ENCODE peak calls at places on chromosomes 1 and 21, in five cellular contexts. B, A, Y, L and I are unnamed samples.

GRCh38 chr1:178461676-178462075 is 35.1 kb downstream of the CLEC20A start:
- DNase-seq in B (no peak), A (no peak), Y (no peak), L (no peak), I (no peak)

GRCh38 chr1:56830052-56830451 is 10.8 kb upstream of the FYB2 start:
- DNase-seq in B (no peak), A (no peak), Y (no peak), L (no peak), I (peak)

GRCh38 chr1:33296824-33297223 is 24.1 kb downstream of the A3GALT2 start:
- DNase-seq in B (no peak), A (no peak), Y (no peak), L (no peak), I (no peak)

GRCh38 chr1:204207136-204207616 is 6.6 kb downstream of the GOLT1A start:
- DNase-seq in B (peak), A (peak), Y (peak), L (no peak), I (peak)

GRCh38 chr1:96538883-96539282 is 182.7 kb upstream of the PTBP2 start:
- DNase-seq in B (no peak), A (no peak), Y (no peak), L (no peak), I (no peak)

GRCh38 chr1:199079994-199080393 is 441.2 kb downstream of the PTPRC start:
- DNase-seq in B (no peak), A (no peak), Y (no peak), L (no peak), I (no peak)

GRCh38 chr21:37032877-37033471 is 26.5 kb downstream of the RIPPLY3 start:
- DNase-seq in B (no peak), A (no peak), Y (peak), L (no peak), I (no peak)

GRCh38 chr21:41289431-41289830 is 27.2 kb upstream of the FAM3B start:
- DNase-seq in B (peak), A (peak), Y (peak), L (no peak), I (peak)

GRCh38 chr1:21261551-21262281 is 28.5 kb downstream of the ECE1 start:
- DNase-seq in B (no peak), A (no peak), Y (peak), L (no peak), I (peak)

GRCh38 chr1:41420351-41420750 is 59.1 kb downstream of the FOXO6 start:
- DNase-seq in B (no peak), A (no peak), Y (no peak), L (no peak), I (no peak)

GRCh38 chr1:37944091-37944763 is 2.6 kb downstream of the INPP5B start:
- DNase-seq in B (no peak), A (no peak), Y (no peak), L (no peak), I (no peak)

GRCh38 chr1:40640314-40641076 is 25.0 kb downstream of the RIMS3 start:
- DNase-seq in B (no peak), A (no peak), Y (no peak), L (no peak), I (no peak)

GRCh38 chr21:30194701-30195299 is 21.1 kb downstream of the CLDN8 start:
- DNase-seq in B (peak), A (no peak), Y (no peak), L (no peak), I (peak)

GRCh38 chr1:150999051-150999674 is 7.5 kb downstream of the MINDY1 start:
- DNase-seq in B (no peak), A (no peak), Y (no peak), L (no peak), I (peak)

GRCh38 chr1:106439475-106439874 is 617.0 kb upstream of the PRMT6 start:
- DNase-seq in B (no peak), A (no peak), Y (no peak), L (no peak), I (no peak)

GRCh38 chr21:44948426-44949120 is 8.7 kb downstream of the SLX9 start:
- DNase-seq in B (no peak), A (no peak), Y (no peak), L (no peak), I (no peak)

GRCh38 chr1:11634759-11635158 is 19.5 kb downstream of the FBXO2 start:
- DNase-seq in B (no peak), A (no peak), Y (no peak), L (no peak), I (no peak)

GRCh38 chr1:38958967-38959366 is 17.3 kb upstream of the RHBDL2 start:
- DNase-seq in B (peak), A (no peak), Y (no peak), L (no peak), I (peak)

GRCh38 chr21:46394819-46395152 is 63.9 kb upstream of the DIP2A start:
- DNase-seq in B (no peak), A (no peak), Y (no peak), L (no peak), I (no peak)

GRCh38 chr1:14713077-14713476 is 114.6 kb downstream of the KAZN start:
- DNase-seq in B (no peak), A (no peak), Y (no peak), L (no peak), I (no peak)

GRCh38 chr1:46991083-46991923 is 32.2 kb upstream of the CYP4X1 start:
- DNase-seq in B (peak), A (no peak), Y (peak), L (no peak), I (peak)
- TF ChIP-seq ATF3 in B (no peak), A (no peak), Y (no peak), L (no peak), I (no peak)

GRCh38 chr1:47174621-47175020 is 15.2 kb downstream of the PDZK1IP1 start:
- DNase-seq in B (no peak), A (no peak), Y (no peak), L (no peak), I (no peak)
- TF ChIP-seq ATF3 in B (no peak), A (no peak), Y (no peak), L (no peak), I (no peak)

DNA sequence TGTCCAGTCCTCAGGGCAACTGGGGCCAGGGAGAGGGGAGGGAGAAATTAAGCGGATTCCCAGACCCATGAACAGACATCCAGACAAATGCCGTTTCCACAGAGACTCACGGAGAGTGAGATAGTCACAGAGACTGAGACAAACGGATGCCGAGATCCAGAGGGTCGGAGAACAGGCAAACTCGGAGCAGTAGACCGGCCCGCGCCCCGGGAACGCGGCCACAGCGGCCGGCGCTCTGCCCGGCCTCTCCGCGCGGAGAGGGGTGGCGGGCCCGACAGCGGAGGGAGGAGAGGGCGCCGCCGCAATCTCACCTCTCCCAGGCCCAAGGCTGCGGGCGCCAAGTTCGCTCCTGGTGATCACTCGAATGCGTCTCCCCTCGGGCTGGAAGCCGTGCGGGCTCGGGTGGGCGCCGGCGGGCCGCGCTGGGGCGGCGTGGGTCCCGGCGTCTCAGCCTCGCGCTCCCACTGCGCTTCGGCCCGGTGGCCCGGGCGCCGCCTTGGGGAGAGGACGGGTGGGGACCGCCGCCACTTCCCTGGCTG is 796 bp upstream of the FOXD2 start:
- DNase-seq in B (no peak), A (no peak), Y (no peak), L (no peak), I (no peak)
- TF ChIP-seq ATF3 in B (no peak), A (no peak), Y (no peak), L (no peak), I (no peak)

DNA sequence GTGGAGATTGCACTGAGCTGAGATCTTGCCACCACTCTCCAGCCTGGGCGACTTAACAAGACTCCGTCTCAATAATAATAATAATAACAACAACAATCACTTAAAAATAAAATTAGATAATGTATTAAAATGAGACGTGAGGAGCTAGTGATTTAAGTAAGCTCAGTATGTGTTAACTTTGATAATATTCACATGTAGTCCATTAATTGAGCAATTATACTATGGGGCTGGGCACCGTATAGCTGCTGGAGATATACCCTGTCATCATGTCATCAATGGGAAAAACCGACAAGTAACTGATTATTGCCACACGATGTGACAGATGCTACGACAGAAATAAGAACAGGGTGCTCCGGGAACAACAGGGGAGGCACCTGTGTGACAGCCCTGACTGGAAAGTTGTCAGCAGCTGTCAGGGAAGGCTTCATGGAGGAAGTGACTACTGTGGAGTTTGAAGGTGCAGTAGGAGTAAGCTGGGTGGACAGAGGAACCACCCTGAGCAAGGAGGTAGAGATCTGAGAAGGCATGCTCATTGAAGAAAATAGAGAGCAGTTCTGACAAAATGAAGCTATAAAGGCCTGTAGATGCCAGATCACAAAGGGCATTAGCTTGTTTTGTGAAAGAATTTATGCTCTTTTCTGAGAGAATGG is 921 bp upstream of the CAMSAP2 start:
- DNase-seq in B (no peak), A (no peak), Y (no peak), L (no peak), I (no peak)
- TF ChIP-seq ATF3 in B (no peak), A (no peak), Y (no peak), L (no peak), I (no peak)

DNA sequence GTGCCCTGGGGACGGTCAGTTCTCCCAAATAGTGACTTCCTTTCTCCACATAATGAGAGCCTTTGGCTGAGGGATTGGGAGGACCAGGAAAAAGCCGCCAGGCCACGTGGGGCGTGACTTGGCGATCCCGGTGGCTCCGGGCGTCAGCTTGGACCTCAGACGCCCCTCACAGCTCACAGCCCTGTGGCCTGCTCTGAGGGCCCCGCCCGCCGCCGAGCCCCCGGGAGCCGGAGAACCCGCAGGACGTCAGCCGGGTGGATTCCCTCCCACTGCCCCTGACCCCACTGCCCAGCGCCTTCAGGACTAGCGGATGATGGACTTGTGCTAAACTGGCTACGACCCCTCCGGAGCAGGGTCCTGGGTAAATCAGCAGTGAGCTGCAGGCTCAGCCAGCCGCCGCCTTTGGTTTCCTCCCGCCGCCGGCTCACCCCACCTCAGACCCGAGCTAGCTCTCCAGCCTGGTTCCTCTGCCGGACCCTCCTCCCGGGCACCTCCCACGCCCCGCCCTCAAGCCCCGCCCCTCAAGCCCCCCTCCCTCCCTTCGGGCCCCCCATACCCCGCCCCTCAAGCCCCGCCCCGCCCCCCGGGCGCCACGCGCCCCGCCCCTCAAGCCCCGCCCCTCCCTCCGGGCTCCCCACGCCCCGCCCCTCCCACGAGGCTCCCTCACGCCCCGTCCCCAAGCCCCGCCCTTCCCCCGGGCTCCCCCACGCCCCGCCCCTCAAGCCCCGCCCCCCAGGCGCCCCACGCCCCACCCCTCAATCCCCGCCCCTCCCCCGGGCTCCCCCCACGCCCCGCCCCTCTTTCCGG is 10.0 kb upstream of the FAAP20 start:
- DNase-seq in B (peak), A (peak), Y (no peak), L (no peak), I (peak)
- TF ChIP-seq ATF3 in B (no peak), A (no peak), Y (no peak), L (no peak), I (no peak)

DNA sequence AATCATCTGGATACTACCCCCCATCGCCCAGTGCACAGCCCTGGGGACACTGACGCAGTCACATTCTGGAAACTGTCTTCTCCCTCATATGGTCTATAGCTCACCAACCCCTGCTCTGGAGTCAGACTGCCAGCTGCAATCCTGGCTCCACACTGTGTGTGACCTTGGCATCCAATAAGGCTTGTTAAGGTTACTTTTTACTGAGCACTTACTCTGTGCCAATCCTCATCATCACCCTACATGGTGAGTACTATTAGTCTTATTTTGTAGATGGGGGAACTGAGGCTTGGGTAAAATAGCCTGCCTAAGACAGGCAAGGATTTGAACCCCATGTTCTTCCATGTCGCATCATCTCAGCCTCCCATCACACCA is 34.9 kb downstream of the AHDC1 start:
- DNase-seq in B (no peak), A (no peak), Y (no peak), L (no peak), I (no peak)
- TF ChIP-seq ATF3 in B (no peak), A (no peak), Y (no peak), L (no peak), I (no peak)